ENCODE peak calls at places on chromosomes 1 and 21, in eight cellular contexts. U, G, T, A, I, Q, C and K are unnamed samples.
A peak's percentile ranks its signal among the peaks of the same experiment; 100 is the strongest.

GRCh38 chr1:241638091-241638682 is 2.0 kb downstream of the CHML start:
- DNase-seq in C (no peak), U (no peak), I (no peak), G (no peak), T (no peak), A (no peak), Q (no peak), K (no peak)

GRCh38 chr1:93669369-93669768 is 12.3 kb downstream of the BCAR3 start:
- DNase-seq in Q (no peak), I (no peak), U (no peak), T (no peak), C (no peak), A (no peak), G (no peak), K (no peak)

GRCh38 chr1:38834221-38834782 is 25.3 kb downstream of the RRAGC start:
- DNase-seq in U (no peak), C (no peak), T (no peak), G (no peak), A (no peak), I (no peak), Q (no peak), K (no peak)

GRCh38 chr1:203388683-203389082 is 37.8 kb upstream of the FMOD start:
- DNase-seq in U (no peak), I (no peak), G (no peak), Q (no peak), A (no peak), C (no peak), T (no peak), K (no peak)

GRCh38 chr1:7879228-7879627 is 26.4 kb upstream of the UTS2 start:
- DNase-seq in I (no peak), U (no peak), G (no peak), C (no peak), A (no peak), T (no peak), Q (no peak), K (no peak)

GRCh38 chr1:150429805-150430204 is 57.4 kb upstream of the TARS2 start:
- DNase-seq in G (no peak), C (peak; percentile 49), A (no peak), I (no peak), T (no peak), U (no peak), Q (peak; percentile 48), K (no peak)

GRCh38 chr1:214331827-214332423 is 51.0 kb downstream of the SMYD2 start:
- DNase-seq in T (peak; percentile 41), Q (peak; percentile 79), U (peak; percentile 38), G (peak; percentile 26), A (no peak), C (peak; percentile 75), I (peak; percentile 30), K (peak; percentile 65)

GRCh38 chr1:226425431-226426031 is 17.6 kb upstream of the PARP1 start:
- DNase-seq in Q (no peak), A (no peak), C (no peak), I (no peak), G (no peak), T (no peak), U (no peak), K (no peak)

GRCh38 chr1:207981976-207982375 is 71.1 kb upstream of the CD34 start:
- DNase-seq in G (peak; percentile 23), A (no peak), Q (peak; percentile 75), C (peak; percentile 22), T (no peak), I (no peak), U (no peak), K (peak; percentile 58)

GRCh38 chr1:51569284-51570062 is 47.4 kb upstream of the OSBPL9 start:
- DNase-seq in A (no peak), I (peak; percentile 17), C (peak; percentile 98), T (peak; percentile 25), Q (peak; percentile 38), U (peak; percentile 87), G (peak; percentile 82), K (no peak)

GRCh38 chr1:181135815-181136737 is 47.6 kb downstream of the IER5 start:
- DNase-seq in G (no peak), A (no peak), U (peak; percentile 51), Q (no peak), C (peak; percentile 69), I (no peak), T (no peak), K (no peak)

GRCh38 chr1:92446990-92447681 is 39.6 kb downstream of the GFI1 start:
- DNase-seq in A (no peak), Q (peak; percentile 46), I (no peak), U (no peak), T (no peak), C (peak; percentile 23), G (no peak), K (no peak)

GRCh38 chr1:205259361-205259832 is 31.7 kb downstream of the TMCC2 start:
- DNase-seq in A (peak; percentile 68), I (no peak), G (no peak), C (no peak), Q (no peak), T (no peak), U (no peak), K (no peak)

GRCh38 chr21:44948426-44949120 is 8.7 kb downstream of the SLX9 start:
- DNase-seq in U (no peak), C (no peak), I (no peak), T (no peak), Q (no peak), G (no peak), A (peak; percentile 54), K (peak; percentile 4)

GRCh38 chr1:215992620-215993019 is 425.5 kb downstream of the KCTD3 start:
- DNase-seq in T (no peak), G (no peak), A (no peak), C (peak; percentile 72), Q (peak; percentile 61), I (no peak), U (no peak), K (peak; percentile 12)

GRCh38 chr1:189859385-189859977 is 618.2 kb downstream of the BRINP3 start:
- DNase-seq in A (no peak), U (peak; percentile 2), C (peak; percentile 30), I (peak; percentile 7), Q (peak; percentile 71), G (peak; percentile 3), T (no peak), K (peak; percentile 51)

GRCh38 chr1:210233495-210234253 is 1.1 kb downstream of the SERTAD4 start:
- DNase-seq in T (no peak), Q (peak; percentile 61), U (peak; percentile 86), A (no peak), C (peak; percentile 87), I (peak; percentile 54), G (peak; percentile 23), K (peak; percentile 55)

GRCh38 chr21:15617968-15618367 is 111.8 kb upstream of the USP25 start:
- DNase-seq in T (no peak), Q (peak; percentile 46), G (no peak), C (peak; percentile 86), A (no peak), U (peak; percentile 61), I (no peak), K (no peak)

DNA sequence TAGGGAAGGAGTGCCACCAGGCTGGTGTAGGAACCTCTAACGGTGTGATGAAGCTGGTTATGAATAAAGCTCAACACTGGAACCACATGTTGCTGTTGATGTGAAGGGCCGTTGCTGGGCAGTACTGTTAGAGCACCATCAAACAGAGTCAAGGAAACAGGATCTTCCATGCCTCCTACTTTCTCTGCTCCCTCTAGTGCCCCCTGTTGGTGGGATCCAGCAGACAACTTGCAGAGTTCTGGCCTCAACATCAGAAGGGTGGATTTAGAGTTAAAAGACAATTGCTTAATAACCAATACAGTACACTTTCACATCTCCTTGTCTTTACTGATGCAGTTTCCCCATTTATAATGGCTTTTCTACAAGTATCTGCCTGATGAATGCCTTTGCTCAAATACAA is 336.4 kb downstream of the NTNG1 start:
- DNase-seq in U (no peak), Q (peak; percentile 57), T (no peak), A (no peak), I (no peak), C (no peak), G (no peak), K (peak; percentile 31)
- TF ChIP-seq CTCF in U (peak; percentile 44), Q (peak; percentile 74), T (no peak), A (no peak), I (no peak), C (peak; percentile 47), G (peak; percentile 20), K (peak; percentile 63)

DNA sequence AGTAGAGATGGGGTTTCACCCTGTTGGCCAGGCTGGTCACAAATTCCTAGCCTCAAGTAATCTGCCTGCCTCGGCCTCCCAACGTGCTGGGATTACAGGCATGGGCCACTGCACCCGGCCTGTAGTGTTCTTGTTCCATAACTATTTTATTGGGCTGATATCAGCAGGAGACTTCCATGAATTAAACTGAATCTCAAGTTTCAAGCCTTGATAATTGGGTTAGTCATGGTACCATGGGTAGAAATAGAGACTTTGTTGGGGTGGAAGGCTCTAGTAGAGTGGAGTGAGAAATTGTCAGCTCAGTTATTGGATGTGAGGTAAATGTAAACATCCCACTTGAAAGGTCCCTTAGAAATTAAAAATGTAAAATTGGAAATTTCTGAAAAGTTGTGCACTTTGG is 419.1 kb downstream of the ADGRL2 start:
- DNase-seq in Q (no peak), A (no peak), I (no peak), U (no peak), C (no peak), T (no peak), G (no peak), K (no peak)
- H3K4me1 ChIP-seq in Q (no peaks in the 10 kb centered on the region), A (no peaks in the 10 kb centered on the region), I (no peaks in the 10 kb centered on the region), U (no peaks in the 10 kb centered on the region), C (no peaks in the 10 kb centered on the region), T (peaks cover 1% of the 10 kb centered on the region), G (no peaks in the 10 kb centered on the region), K (no peaks in the 10 kb centered on the region)

GRCh38 chr1:50422675-50422945 is 633 bp downstream of the DMRTA2 start:
- DNase-seq in G (no peak), T (no peak), I (no peak), Q (no peak), A (no peak), U (no peak), C (no peak), K (no peak)
- H3K27me3 ChIP-seq in G (no peaks in the 10 kb centered on the region), T (peaks cover 75% of the 10 kb centered on the region), I (peaks cover 100% of the 10 kb centered on the region), Q (peaks cover 100% of the 10 kb centered on the region), A (peaks cover 5% of the 10 kb centered on the region), U (no peaks in the 10 kb centered on the region), C (no peaks in the 10 kb centered on the region), K (peaks cover 98% of the 10 kb centered on the region)

DNA sequence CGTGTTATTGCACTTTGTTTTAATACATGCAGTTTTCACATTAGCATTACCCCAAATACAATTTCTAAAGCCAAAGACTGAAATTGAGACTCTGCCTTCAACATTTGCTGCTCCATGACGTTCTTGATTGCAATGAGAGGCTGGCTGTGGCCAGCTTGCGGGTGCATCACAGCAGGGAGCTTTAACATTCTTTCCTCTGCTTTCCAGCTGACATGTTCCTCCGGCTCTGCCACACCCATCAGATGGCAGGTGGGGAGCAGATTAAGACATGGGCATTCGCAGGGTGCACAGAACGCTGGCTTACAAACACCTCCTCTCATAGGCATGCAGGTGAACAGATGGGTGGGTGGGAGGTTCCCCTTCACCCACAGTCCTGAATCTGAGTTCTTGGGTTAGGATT is 314.1 kb downstream of the DISC1 start:
- DNase-seq in G (no peak), C (no peak), A (no peak), T (no peak), I (no peak), Q (no peak), U (no peak), K (no peak)
- TF ChIP-seq CTCF in G (no peak), C (no peak), A (no peak), T (no peak), I (no peak), Q (no peak), U (no peak), K (no peak)

GRCh38 chr1:247373721-247374141 is 42.1 kb upstream of the ZNF496 start:
- DNase-seq in I (peak; percentile 46), T (peak; percentile 29), Q (peak; percentile 94), U (no peak), C (no peak), A (peak; percentile 58), G (no peak), K (peak; percentile 25)
- H3K4me1 ChIP-seq in I (no peaks in the 10 kb centered on the region), T (no peaks in the 10 kb centered on the region), Q (peaks cover 59% of the 10 kb centered on the region), U (no peaks in the 10 kb centered on the region), C (peaks cover 5% of the 10 kb centered on the region), A (no peaks in the 10 kb centered on the region), G (no peaks in the 10 kb centered on the region), K (no peaks in the 10 kb centered on the region)